ENCODE peak calls at places on chromosomes 4 and X, in eight cellular contexts. One of them, this sample, is unnamed.

GRCh38 chrX:140057001-140057411 is 91.7 kb upstream of the CXorf66 start:
- DNase-seq in psoas muscle: peak
- DNase-seq in cardiac muscle cell: peak
- DNase-seq in neural progenitor cell: peak
- DNase-seq in brain microvascular endothelial cell: peak
- DNase-seq in astrocyte of the spinal cord: peak
- DNase-seq in esophagus squamous epithelium: no peak
- DNase-seq in AG10803: peak
- DNase-seq in this sample: peak

GRCh38 chrX:130746709-130747347 is 156.2 kb downstream of the ENOX2 start:
- DNase-seq in psoas muscle: no peak
- DNase-seq in cardiac muscle cell: no peak
- DNase-seq in neural progenitor cell: no peak
- DNase-seq in brain microvascular endothelial cell: no peak
- DNase-seq in astrocyte of the spinal cord: no peak
- DNase-seq in esophagus squamous epithelium: no peak
- DNase-seq in AG10803: peak
- DNase-seq in this sample: no peak

GRCh38 chr4:185774815-185775684 is 36.9 kb downstream of the SORBS2 start:
- DNase-seq in psoas muscle: no peak
- DNase-seq in cardiac muscle cell: peak
- DNase-seq in neural progenitor cell: peak
- DNase-seq in brain microvascular endothelial cell: peak
- DNase-seq in astrocyte of the spinal cord: peak
- DNase-seq in esophagus squamous epithelium: no peak
- DNase-seq in AG10803: peak
- DNase-seq in this sample: peak

GRCh38 chrX:40127052-40127451 is 29.3 kb upstream of the BCOR start:
- DNase-seq in psoas muscle: no peak
- DNase-seq in cardiac muscle cell: no peak
- DNase-seq in neural progenitor cell: no peak
- DNase-seq in brain microvascular endothelial cell: no peak
- DNase-seq in astrocyte of the spinal cord: no peak
- DNase-seq in esophagus squamous epithelium: no peak
- DNase-seq in AG10803: no peak
- DNase-seq in this sample: no peak

GRCh38 chr4:99651811-99652545 is 5.7 kb downstream of the C4orf54 start:
- DNase-seq in psoas muscle: no peak
- DNase-seq in cardiac muscle cell: no peak
- DNase-seq in neural progenitor cell: no peak
- DNase-seq in brain microvascular endothelial cell: no peak
- DNase-seq in astrocyte of the spinal cord: no peak
- DNase-seq in esophagus squamous epithelium: no peak
- DNase-seq in AG10803: no peak
- DNase-seq in this sample: no peak

GRCh38 chr4:18767921-18768320 is 746.4 kb upstream of the LCORL start:
- DNase-seq in psoas muscle: no peak
- DNase-seq in cardiac muscle cell: no peak
- DNase-seq in neural progenitor cell: no peak
- DNase-seq in brain microvascular endothelial cell: no peak
- DNase-seq in astrocyte of the spinal cord: no peak
- DNase-seq in esophagus squamous epithelium: no peak
- DNase-seq in AG10803: no peak
- DNase-seq in this sample: no peak

GRCh38 chrX:23592741-23593140 is 74.6 kb upstream of the PRDX4 start:
- DNase-seq in psoas muscle: no peak
- DNase-seq in cardiac muscle cell: no peak
- DNase-seq in neural progenitor cell: no peak
- DNase-seq in brain microvascular endothelial cell: no peak
- DNase-seq in astrocyte of the spinal cord: no peak
- DNase-seq in esophagus squamous epithelium: no peak
- DNase-seq in AG10803: no peak
- DNase-seq in this sample: no peak

GRCh38 chrX:136457303-136457917 is 30.3 kb upstream of the BRS3 start:
- DNase-seq in psoas muscle: no peak
- DNase-seq in cardiac muscle cell: no peak
- DNase-seq in neural progenitor cell: no peak
- DNase-seq in brain microvascular endothelial cell: no peak
- DNase-seq in astrocyte of the spinal cord: no peak
- DNase-seq in esophagus squamous epithelium: no peak
- DNase-seq in AG10803: no peak
- DNase-seq in this sample: no peak

GRCh38 chrX:10524578-10524977 is 95.8 kb downstream of the MID1 start:
- DNase-seq in psoas muscle: no peak
- DNase-seq in cardiac muscle cell: no peak
- DNase-seq in neural progenitor cell: no peak
- DNase-seq in brain microvascular endothelial cell: no peak
- DNase-seq in astrocyte of the spinal cord: no peak
- DNase-seq in esophagus squamous epithelium: no peak
- DNase-seq in AG10803: peak
- DNase-seq in this sample: no peak

GRCh38 chr4:186307497-186307896 is 41.5 kb downstream of the F11 start:
- DNase-seq in psoas muscle: no peak
- DNase-seq in cardiac muscle cell: no peak
- DNase-seq in neural progenitor cell: no peak
- DNase-seq in brain microvascular endothelial cell: no peak
- DNase-seq in astrocyte of the spinal cord: no peak
- DNase-seq in esophagus squamous epithelium: no peak
- DNase-seq in AG10803: no peak
- DNase-seq in this sample: no peak

GRCh38 chr4:38867478-38868054 is at the start of gene FAM114A1:
- DNase-seq in psoas muscle: peak
- DNase-seq in cardiac muscle cell: peak
- DNase-seq in neural progenitor cell: peak
- DNase-seq in brain microvascular endothelial cell: peak
- DNase-seq in astrocyte of the spinal cord: peak
- DNase-seq in esophagus squamous epithelium: no peak
- DNase-seq in AG10803: peak
- DNase-seq in this sample: no peak

GRCh38 chr4:108181704-108182103 is 13.0 kb upstream of the LEF1 start:
- DNase-seq in psoas muscle: no peak
- DNase-seq in cardiac muscle cell: no peak
- DNase-seq in neural progenitor cell: no peak
- DNase-seq in brain microvascular endothelial cell: no peak
- DNase-seq in astrocyte of the spinal cord: no peak
- DNase-seq in esophagus squamous epithelium: no peak
- DNase-seq in AG10803: no peak
- DNase-seq in this sample: no peak

GRCh38 chr4:81165853-81166430 is 49.1 kb downstream of the PRKG2 start:
- DNase-seq in psoas muscle: peak
- DNase-seq in cardiac muscle cell: no peak
- DNase-seq in neural progenitor cell: no peak
- DNase-seq in brain microvascular endothelial cell: no peak
- DNase-seq in astrocyte of the spinal cord: no peak
- DNase-seq in esophagus squamous epithelium: no peak
- DNase-seq in AG10803: peak
- DNase-seq in this sample: no peak

GRCh38 chr4:166165829-166166420 is 292.9 kb downstream of the TLL1 start:
- DNase-seq in psoas muscle: no peak
- DNase-seq in cardiac muscle cell: peak
- DNase-seq in neural progenitor cell: peak
- DNase-seq in brain microvascular endothelial cell: peak
- DNase-seq in astrocyte of the spinal cord: peak
- DNase-seq in esophagus squamous epithelium: no peak
- DNase-seq in AG10803: peak
- DNase-seq in this sample: peak

DNA sequence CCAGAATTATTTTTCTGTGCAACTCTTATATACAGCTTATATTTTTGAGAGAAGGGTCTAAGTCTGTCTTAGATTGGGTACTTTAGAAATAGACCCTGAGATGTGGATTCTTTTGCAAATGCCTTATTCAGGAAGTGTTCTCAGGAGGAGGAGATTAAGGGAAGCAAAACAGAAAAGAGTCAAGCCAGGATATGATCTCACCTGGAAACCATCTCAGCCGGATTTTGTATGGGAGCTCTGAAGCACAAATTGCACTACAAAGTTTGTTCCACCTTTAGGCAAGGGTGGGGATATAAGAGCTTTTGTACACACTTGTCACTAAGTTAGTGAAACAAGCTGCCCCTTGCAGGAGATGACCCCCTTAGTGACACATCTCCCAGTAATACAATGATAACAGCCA is 121.2 kb upstream of the GRPR start:
- DNase-seq in psoas muscle: no peak
- DNase-seq in cardiac muscle cell: no peak
- DNase-seq in neural progenitor cell: no peak
- DNase-seq in brain microvascular endothelial cell: peak
- DNase-seq in astrocyte of the spinal cord: peak
- DNase-seq in esophagus squamous epithelium: no peak
- DNase-seq in AG10803: no peak
- DNase-seq in this sample: no peak
- H3K4me3 ChIP-seq in psoas muscle: no peak
- H3K4me3 ChIP-seq in cardiac muscle cell: no peak
- H3K4me3 ChIP-seq in neural progenitor cell: no peak
- H3K4me3 ChIP-seq in brain microvascular endothelial cell: no peak
- H3K4me3 ChIP-seq in astrocyte of the spinal cord: no peak
- H3K4me3 ChIP-seq in esophagus squamous epithelium: no peak
- H3K4me3 ChIP-seq in AG10803: no peak
- H3K4me3 ChIP-seq in this sample: no peak

DNA sequence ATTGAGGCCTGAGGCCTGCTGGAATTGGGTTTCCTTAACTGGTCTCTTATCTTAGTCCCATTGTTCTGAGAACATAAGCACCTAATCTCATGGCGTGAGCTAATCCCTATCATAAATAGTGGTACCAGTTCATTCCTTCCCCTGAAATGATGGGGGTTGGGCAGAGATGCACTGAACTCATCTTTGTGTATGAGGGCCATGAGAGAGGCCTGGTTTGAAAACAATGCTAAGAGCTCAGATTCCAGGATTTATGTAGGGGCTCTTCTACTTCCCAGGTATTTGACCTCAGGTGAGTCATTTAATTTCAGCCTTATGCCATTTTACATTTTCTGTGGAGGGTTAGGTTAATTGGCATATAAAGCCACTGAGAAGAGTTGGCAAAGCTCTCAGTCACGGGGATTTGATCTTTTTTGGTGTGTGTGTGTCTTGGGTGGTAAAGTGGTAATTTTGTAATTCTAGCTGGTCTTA is 4.4 kb downstream of the RBM3 start:
- DNase-seq in psoas muscle: no peak
- DNase-seq in cardiac muscle cell: no peak
- DNase-seq in neural progenitor cell: no peak
- DNase-seq in brain microvascular endothelial cell: no peak
- DNase-seq in astrocyte of the spinal cord: no peak
- DNase-seq in esophagus squamous epithelium: no peak
- DNase-seq in AG10803: no peak
- DNase-seq in this sample: no peak
- TF ChIP-seq CTCF in psoas muscle: no peak
- TF ChIP-seq CTCF in cardiac muscle cell: no peak
- TF ChIP-seq CTCF in neural progenitor cell: no peak
- TF ChIP-seq CTCF in brain microvascular endothelial cell: no peak
- TF ChIP-seq CTCF in astrocyte of the spinal cord: no peak
- TF ChIP-seq CTCF in esophagus squamous epithelium: no peak
- TF ChIP-seq CTCF in AG10803: no peak
- TF ChIP-seq CTCF in this sample: no peak

DNA sequence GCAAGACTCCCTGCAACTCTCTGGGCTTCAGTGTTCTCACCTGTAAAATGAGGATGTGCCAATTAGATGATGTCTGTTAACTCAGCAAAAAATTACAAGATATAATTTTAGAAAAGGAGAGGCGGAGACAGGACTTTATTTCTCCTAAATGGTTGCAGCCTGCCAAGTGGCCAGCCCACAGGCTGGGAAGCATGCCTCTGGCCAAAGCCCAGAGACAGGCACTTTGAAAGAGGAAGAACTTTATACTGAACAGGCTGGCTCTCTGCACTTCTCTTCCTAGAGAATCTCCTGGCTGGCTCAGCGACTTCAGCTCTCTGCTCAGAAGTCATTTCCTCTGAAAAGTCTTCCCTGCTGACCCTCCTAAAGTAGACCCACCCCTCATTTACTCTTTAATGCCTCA is 3.7 kb downstream of the PRDM5 start:
- DNase-seq in psoas muscle: peak
- DNase-seq in cardiac muscle cell: no peak
- DNase-seq in neural progenitor cell: no peak
- DNase-seq in brain microvascular endothelial cell: no peak
- DNase-seq in astrocyte of the spinal cord: peak
- DNase-seq in esophagus squamous epithelium: no peak
- DNase-seq in AG10803: peak
- DNase-seq in this sample: no peak
- H3K4me3 ChIP-seq in psoas muscle: no peak
- H3K4me3 ChIP-seq in cardiac muscle cell: no peak
- H3K4me3 ChIP-seq in neural progenitor cell: no peak
- H3K4me3 ChIP-seq in brain microvascular endothelial cell: no peak
- H3K4me3 ChIP-seq in astrocyte of the spinal cord: no peak
- H3K4me3 ChIP-seq in esophagus squamous epithelium: no peak
- H3K4me3 ChIP-seq in AG10803: no peak
- H3K4me3 ChIP-seq in this sample: no peak

GRCh38 chrX:66017659-66018170 is 22.2 kb downstream of the VSIG4 start:
- DNase-seq in psoas muscle: no peak
- DNase-seq in cardiac muscle cell: no peak
- DNase-seq in neural progenitor cell: no peak
- DNase-seq in brain microvascular endothelial cell: no peak
- DNase-seq in astrocyte of the spinal cord: no peak
- DNase-seq in esophagus squamous epithelium: no peak
- DNase-seq in AG10803: no peak
- DNase-seq in this sample: no peak

GRCh38 chrX:66015152-66015827 is 24.6 kb downstream of the VSIG4 start:
- DNase-seq in psoas muscle: no peak
- DNase-seq in cardiac muscle cell: no peak
- DNase-seq in neural progenitor cell: no peak
- DNase-seq in brain microvascular endothelial cell: no peak
- DNase-seq in astrocyte of the spinal cord: no peak
- DNase-seq in esophagus squamous epithelium: no peak
- DNase-seq in AG10803: no peak
- DNase-seq in this sample: no peak

GRCh38 chrX:66018585-66019309 is 21.1 kb downstream of the VSIG4 start:
- DNase-seq in psoas muscle: no peak
- DNase-seq in cardiac muscle cell: no peak
- DNase-seq in neural progenitor cell: no peak
- DNase-seq in brain microvascular endothelial cell: no peak
- DNase-seq in astrocyte of the spinal cord: no peak
- DNase-seq in esophagus squamous epithelium: no peak
- DNase-seq in AG10803: no peak
- DNase-seq in this sample: no peak

GRCh38 chrX:66015906-66016689 is 23.8 kb downstream of the VSIG4 start:
- DNase-seq in psoas muscle: no peak
- DNase-seq in cardiac muscle cell: no peak
- DNase-seq in neural progenitor cell: no peak
- DNase-seq in brain microvascular endothelial cell: no peak
- DNase-seq in astrocyte of the spinal cord: no peak
- DNase-seq in esophagus squamous epithelium: no peak
- DNase-seq in AG10803: no peak
- DNase-seq in this sample: no peak

DNA sequence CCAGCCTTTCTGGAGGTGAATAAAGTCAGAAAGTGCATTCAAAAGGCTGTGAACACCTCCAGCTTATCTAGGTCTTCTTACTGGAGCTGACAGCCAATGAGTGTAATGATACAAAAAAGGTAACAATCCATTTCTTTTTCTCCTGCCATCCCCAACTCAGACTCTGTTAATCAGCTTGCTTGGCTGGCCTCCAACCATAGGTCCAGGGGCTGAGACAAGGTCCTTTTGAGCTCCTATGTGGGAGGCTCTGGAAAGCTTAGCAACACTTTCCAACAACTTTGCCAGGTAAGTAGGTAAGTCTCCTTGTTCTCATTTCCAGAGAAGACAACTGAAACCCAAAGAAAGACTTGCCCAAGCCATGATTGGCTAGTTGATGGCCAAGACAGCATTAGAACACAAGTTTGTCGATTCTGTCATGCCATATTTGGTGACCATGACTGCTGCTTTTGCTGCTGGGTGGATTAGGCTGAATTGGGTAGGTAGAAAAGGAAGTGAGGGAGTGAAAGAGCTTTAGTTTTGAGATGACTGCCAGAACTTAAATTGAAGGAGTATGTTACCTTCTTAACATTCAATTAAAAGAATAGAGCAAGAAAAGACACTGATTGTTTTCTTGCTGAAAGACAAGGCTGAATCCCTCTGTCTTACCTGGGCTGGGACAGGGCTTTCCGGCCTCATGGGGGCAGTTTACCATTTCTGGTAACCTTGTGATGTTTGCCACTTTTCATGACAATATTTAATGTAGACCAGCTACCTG is 22.8 kb downstream of the VSIG4 start:
- DNase-seq in psoas muscle: no peak
- DNase-seq in cardiac muscle cell: no peak
- DNase-seq in neural progenitor cell: no peak
- DNase-seq in brain microvascular endothelial cell: no peak
- DNase-seq in astrocyte of the spinal cord: no peak
- DNase-seq in esophagus squamous epithelium: no peak
- DNase-seq in AG10803: no peak
- DNase-seq in this sample: no peak
- TF ChIP-seq CTCF in psoas muscle: no peak
- TF ChIP-seq CTCF in cardiac muscle cell: no peak
- TF ChIP-seq CTCF in neural progenitor cell: no peak
- TF ChIP-seq CTCF in brain microvascular endothelial cell: no peak
- TF ChIP-seq CTCF in astrocyte of the spinal cord: no peak
- TF ChIP-seq CTCF in esophagus squamous epithelium: no peak
- TF ChIP-seq CTCF in AG10803: no peak
- TF ChIP-seq CTCF in this sample: no peak